ENCODE peak calls at places on chromosomes 13 and 19, in ten cellular contexts. W is IMR-90; P is aorta; C is mucosa of descending colon; T is cardiac muscle cell; J is breast epithelium; Z is left ventricle myocardium inferior; H is CD8-positive, alpha-beta memory T cell; S is upper lobe of left lung; N is pancreas. G is an unnamed sample. For H3K4me1, the result is how much of the 10 kb centered on the place peaks cover.

GRCh38 chr19:22832031-22832762 is at the start of gene ZNF723:
- DNase-seq in Z (no peak), N (no peak), S (no peak), C (no peak), P (no peak), H (no peak), T (no peak), J (no peak), W (no peak), G (no peak)

GRCh38 chr19:39802958-39803357 is 24.3 kb downstream of the LEUTX start:
- DNase-seq in W (no peak), H (no peak), C (no peak), P (no peak), Z (no peak), N (no peak), J (no peak), T (no peak), S (no peak), G (no peak)

GRCh38 chr13:22173605-22174004 is 502.7 kb downstream of the FGF9 start:
- DNase-seq in P (no peak), Z (no peak), J (no peak), N (no peak), W (peak), T (peak), S (no peak), H (no peak), C (no peak), G (no peak)

GRCh38 chr13:41428155-41428554 is 29.2 kb upstream of the RGCC start:
- DNase-seq in S (no peak), W (no peak), H (peak), P (no peak), J (no peak), C (no peak), N (no peak), Z (no peak), T (peak), G (no peak)

GRCh38 chr13:45975337-45975736 is 77.2 kb downstream of the ZC3H13 start:
- DNase-seq in Z (no peak), J (no peak), C (no peak), N (no peak), T (no peak), W (no peak), H (no peak), P (no peak), S (no peak), G (no peak)

GRCh38 chr13:38202730-38203129 is 146.9 kb upstream of the UFM1 start:
- DNase-seq in S (no peak), P (no peak), C (no peak), N (no peak), W (peak), T (peak), J (no peak), Z (no peak), H (no peak), G (no peak)

GRCh38 chr19:21751379-21751778 is 16.0 kb downstream of the ZNF100 start:
- DNase-seq in W (peak), J (no peak), P (no peak), Z (no peak), N (no peak), H (no peak), T (peak), C (no peak), S (no peak), G (no peak)

GRCh38 chr13:107035778-107036177 is 467.8 kb upstream of the ARGLU1 start:
- DNase-seq in P (no peak), S (no peak), T (peak), J (no peak), Z (no peak), W (peak), C (no peak), N (no peak), H (no peak), G (no peak)

GRCh38 chr19:15508035-15508710 is at the start of gene CYP4F22:
- DNase-seq in C (no peak), S (no peak), J (no peak), W (no peak), Z (no peak), H (peak), T (no peak), N (no peak), P (no peak), G (no peak)

GRCh38 chr13:52782486-52783448 is 43.1 kb upstream of the CNMD start:
- DNase-seq in Z (peak), S (no peak), T (no peak), H (no peak), J (no peak), N (no peak), W (no peak), C (no peak), P (no peak), G (peak)

GRCh38 chr13:97259787-97260641 is 37.9 kb downstream of the MBNL2 start:
- DNase-seq in J (no peak), Z (no peak), T (peak), S (no peak), P (no peak), H (no peak), N (no peak), W (peak), C (no peak), G (no peak)

GRCh38 chr13:68714292-68714691 is 1393.3 kb upstream of the ATXN8OS start:
- DNase-seq in Z (no peak), H (no peak), P (no peak), N (no peak), W (no peak), S (no peak), T (no peak), J (no peak), C (no peak), G (no peak)

GRCh38 chr13:111893607-111894443 is 173.1 kb upstream of the SOX1 start:
- DNase-seq in P (peak), H (no peak), W (no peak), S (no peak), N (no peak), C (no peak), Z (no peak), T (no peak), J (peak), G (no peak)

GRCh38 chr13:94586371-94586770 is 9.6 kb downstream of the TGDS start:
- DNase-seq in C (no peak), W (no peak), T (no peak), Z (no peak), N (no peak), S (no peak), J (no peak), P (no peak), H (no peak), G (no peak)

GRCh38 chr19:10975374-10976036 is 14.7 kb downstream of the SMARCA4 start:
- DNase-seq in Z (peak), J (no peak), S (peak), N (no peak), P (no peak), H (no peak), C (no peak), W (peak), T (peak), G (peak)

GRCh38 chr19:56681702-56682101 is 10.1 kb upstream of the ZNF835 start:
- DNase-seq in Z (no peak), S (no peak), N (no peak), C (no peak), H (no peak), P (no peak), J (no peak), W (no peak), T (no peak), G (no peak)

DNA sequence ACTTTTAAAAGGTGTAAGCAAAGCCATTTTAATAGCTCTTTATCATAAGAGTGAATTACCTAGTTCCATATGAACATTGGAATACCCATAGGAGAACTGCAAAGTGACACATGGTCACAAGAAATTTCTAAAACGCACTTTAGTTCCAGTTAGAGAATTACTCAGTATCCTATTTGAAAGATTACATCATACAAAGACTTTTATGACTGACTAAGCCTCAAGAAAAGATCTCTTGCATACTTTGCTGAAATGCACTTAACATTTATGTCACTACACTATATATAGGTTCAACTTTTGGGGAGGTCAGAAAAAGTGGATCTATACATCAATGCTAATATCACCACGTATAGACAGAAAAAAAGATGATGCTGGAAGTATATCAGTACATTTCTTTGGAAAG is 7.1 kb downstream of the PCDH9 start:
- DNase-seq in P (no peak), S (no peak), W (peak), H (no peak), N (no peak), Z (no peak), C (no peak), T (peak), J (no peak), G (no peak)
- H3K4me3 ChIP-seq in P (no peak), S (no peak), W (no peak), H (no peak), N (no peak), Z (peak), C (no peak), T (no peak), J (no peak), G (peak)

DNA sequence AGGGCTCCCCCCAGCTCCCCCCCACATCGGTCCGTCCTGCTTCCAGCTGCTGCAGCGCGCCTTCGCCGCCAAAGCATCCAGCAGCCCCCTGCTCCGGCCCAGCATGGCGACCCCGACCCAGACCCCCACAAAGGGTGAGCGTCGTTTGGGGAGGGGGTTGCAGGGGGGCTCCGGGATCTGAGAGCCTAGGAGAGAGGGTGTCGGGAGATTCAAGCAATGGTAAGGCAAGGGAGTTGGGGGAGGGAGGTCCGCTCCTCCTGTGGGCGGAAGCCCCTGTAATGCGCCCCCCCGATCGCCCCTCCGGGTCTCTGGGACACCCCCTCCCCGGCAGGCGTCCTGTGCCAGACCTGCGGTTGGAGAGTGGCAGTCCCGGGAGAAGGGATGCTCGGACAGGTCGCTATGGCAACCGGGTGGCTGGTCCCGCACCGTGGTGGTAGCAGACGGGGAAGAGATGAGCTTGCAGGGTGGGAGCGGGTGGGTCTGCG is at the start of gene FXYD7:
- DNase-seq in T (no peak), W (no peak), J (no peak), P (no peak), Z (no peak), S (no peak), C (no peak), H (no peak), N (no peak), G (peak)
- H3K4me1 ChIP-seq in T (under half), W (under half), J (under half), P (under half), Z (half or more), S (under half), C (under half), H (under half), N (under half), G (under half)

GRCh38 chr19:55391702-55392615 is 6.2 kb downstream of the RPL28 start:
- DNase-seq in Z (no peak), S (no peak), T (no peak), J (no peak), H (no peak), N (no peak), P (no peak), W (peak), C (no peak), G (no peak)

GRCh38 chr19:55391191-55391670 is 5.5 kb downstream of the RPL28 start:
- DNase-seq in S (no peak), J (no peak), C (no peak), W (no peak), P (no peak), Z (no peak), T (no peak), H (no peak), N (no peak), G (peak)

GRCh38 chr19:55390461-55390880 is 4.7 kb downstream of the RPL28 start:
- DNase-seq in Z (no peak), C (no peak), N (no peak), W (no peak), T (no peak), H (no peak), P (no peak), J (no peak), S (no peak), G (peak)

GRCh38 chr19:55387736-55388497 is 2.2 kb downstream of the RPL28 start:
- DNase-seq in W (no peak), S (no peak), P (no peak), N (no peak), Z (no peak), T (no peak), J (no peak), H (no peak), C (no peak), G (peak)

DNA sequence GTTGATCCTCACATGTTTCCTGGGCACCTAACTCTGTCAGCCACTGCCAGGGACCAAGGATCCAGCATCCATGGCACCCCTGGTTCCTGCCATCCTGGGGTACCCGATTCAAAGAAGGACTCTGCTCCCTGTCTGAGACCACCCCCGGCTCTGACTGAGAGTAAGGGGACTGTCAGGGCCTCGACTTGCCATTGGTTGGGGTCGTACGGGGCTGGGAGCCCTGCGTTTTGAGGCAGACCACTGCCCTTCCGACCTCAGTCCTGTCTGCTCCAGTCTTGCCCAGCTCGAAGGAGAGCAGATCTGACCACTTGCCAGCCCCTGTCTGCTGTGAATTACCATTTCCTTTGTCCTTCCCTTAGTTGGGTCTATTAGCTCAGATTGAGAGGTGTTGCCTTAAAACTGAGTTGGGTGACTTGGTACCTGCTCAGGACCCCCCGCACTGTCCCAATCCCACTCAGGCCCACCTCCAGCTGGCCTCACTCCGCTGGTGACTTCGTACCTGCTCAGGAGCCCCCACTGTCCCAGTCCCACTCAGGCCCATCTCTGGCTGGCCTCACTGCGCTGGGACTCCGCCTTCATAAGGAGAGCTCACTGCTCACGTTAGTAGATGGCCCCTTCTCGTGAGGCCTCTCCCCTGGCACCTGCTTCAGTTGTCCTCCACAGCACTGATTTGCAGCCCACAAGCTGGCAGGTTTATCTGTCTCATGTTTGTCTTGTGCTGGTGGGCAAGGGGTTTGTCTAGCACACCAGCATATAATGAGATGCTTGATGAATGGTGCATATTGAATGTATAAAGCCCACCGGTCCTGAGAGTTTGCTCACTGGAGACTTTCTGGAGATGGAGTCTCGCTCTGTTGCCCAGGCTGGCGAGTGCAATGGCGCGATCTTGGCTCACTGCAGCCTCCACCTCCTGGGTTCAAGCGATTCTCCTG is 3.9 kb downstream of the RPL28 start:
- DNase-seq in S (no peak), H (no peak), J (no peak), P (peak), Z (no peak), N (no peak), W (no peak), C (no peak), T (no peak), G (no peak)
- H3K4me3 ChIP-seq in S (no peak), H (no peak), J (peak), P (no peak), Z (no peak), N (no peak), W (no peak), C (no peak), T (no peak), G (no peak)

GRCh38 chr19:2782936-2783780 is at the start of gene SGTA:
- DNase-seq in S (peak), J (peak), W (peak), N (peak), P (peak), T (peak), H (peak), Z (peak), C (peak), G (peak)
- H3K4me1 ChIP-seq in S (half or more), J (under half), W (under half), N (under half), P (under half), T (under half), H (under half), Z (half or more), C (under half), G (under half)

GRCh38 chr19:4971816-4972495 is 3.0 kb downstream of the KDM4B start:
- DNase-seq in H (no peak), Z (no peak), J (no peak), T (no peak), N (no peak), S (no peak), C (no peak), W (no peak), P (peak), G (peak)
- H3K4me3 ChIP-seq in H (no peak), Z (peak), J (peak), T (no peak), N (peak), S (no peak), C (no peak), W (no peak), P (no peak), G (no peak)

GRCh38 chr13:73339086-73339485 is 280.3 kb downstream of the KLF5 start:
- DNase-seq in W (no peak), H (no peak), Z (no peak), J (no peak), P (no peak), S (no peak), C (no peak), T (no peak), N (no peak), G (no peak)
- H3K4me1 ChIP-seq in W (under half), H (under half), Z (under half), J (under half), P (under half), S (under half), C (under half), T (under half), N (under half), G (under half)

DNA sequence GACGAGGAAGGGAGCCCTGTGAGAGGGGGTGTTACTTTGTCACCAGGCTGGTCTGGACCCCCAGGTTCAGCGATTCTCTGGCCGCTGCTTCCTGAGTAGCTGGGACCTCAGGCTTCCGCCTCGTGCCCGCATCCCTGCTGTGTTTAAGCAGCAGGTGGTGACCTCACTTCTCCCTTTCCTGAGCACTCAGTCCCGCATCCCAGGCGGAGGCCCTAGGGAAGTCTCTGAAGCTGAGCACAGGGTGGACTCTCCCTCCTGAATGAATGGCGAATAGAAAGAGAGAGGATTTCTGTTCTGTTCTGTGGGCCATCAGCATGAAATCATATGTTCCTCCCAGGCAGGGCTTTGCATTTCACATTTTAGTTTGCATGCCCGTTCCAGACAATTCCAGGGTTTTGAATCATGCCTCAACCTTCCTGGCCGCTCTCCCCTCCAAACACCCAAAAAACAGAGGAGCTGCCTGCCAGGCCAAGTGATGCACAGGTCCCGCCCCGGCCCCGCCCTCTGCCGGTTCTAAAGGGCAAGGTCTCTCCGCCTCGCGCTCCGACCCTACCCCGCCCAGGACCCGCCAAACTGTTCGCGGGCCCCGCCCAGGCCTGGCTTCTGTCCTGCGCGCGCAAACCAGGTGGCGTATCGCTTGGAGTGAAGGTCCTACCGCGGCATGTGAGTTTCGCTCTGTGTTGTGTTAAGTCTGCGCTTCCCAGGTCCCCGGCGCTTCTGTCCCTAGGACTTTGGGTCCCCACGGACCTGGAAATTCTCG is 35.1 kb upstream of the ZNF808 start:
- DNase-seq in Z (no peak), N (no peak), J (no peak), T (no peak), P (no peak), C (no peak), S (no peak), W (no peak), H (no peak), G (peak)
- H3K4me3 ChIP-seq in Z (peak), N (no peak), J (peak), T (peak), P (peak), C (no peak), S (no peak), W (no peak), H (no peak), G (no peak)

GRCh38 chr19:17718988-17719711 is at the start of gene MAP1S:
- DNase-seq in S (peak), P (peak), C (peak), W (peak), H (peak), J (no peak), N (peak), T (peak), Z (peak), G (peak)
- H3K4me1 ChIP-seq in S (half or more), P (under half), C (under half), W (under half), H (under half), J (under half), N (under half), T (under half), Z (half or more), G (under half)

G was measured in right cardiac atrium.